ENCODE peak calls at places on chromosomes 12 and 14, in eight cellular contexts. One of them, this sample, is unnamed. For H3K4me1, the result is how much of the 10 kb centered on the place peaks cover.

GRCh38 chr12:113649256-113649830 is 177.7 kb upstream of the LHX5 start:
- DNase-seq in upper lobe of left lung: no peak
- DNase-seq in uterus: no peak
- DNase-seq in IMR-90: no peak
- DNase-seq in K562: peak
- DNase-seq in prostate gland: no peak
- DNase-seq in endothelial cell of umbilical vein: no peak
- DNase-seq in A549: no peak
- DNase-seq in this sample: no peak

GRCh38 chr12:118553856-118554504 is 177.6 kb downstream of the SUDS3 start:
- DNase-seq in upper lobe of left lung: no peak
- DNase-seq in uterus: no peak
- DNase-seq in IMR-90: no peak
- DNase-seq in K562: no peak
- DNase-seq in prostate gland: no peak
- DNase-seq in endothelial cell of umbilical vein: no peak
- DNase-seq in A549: no peak
- DNase-seq in this sample: no peak

GRCh38 chr14:68255697-68256178 is 436.2 kb downstream of the RAD51B start:
- DNase-seq in upper lobe of left lung: no peak
- DNase-seq in uterus: no peak
- DNase-seq in IMR-90: peak
- DNase-seq in K562: no peak
- DNase-seq in prostate gland: no peak
- DNase-seq in endothelial cell of umbilical vein: peak
- DNase-seq in A549: no peak
- DNase-seq in this sample: no peak

GRCh38 chr14:94536836-94537235 is 24.4 kb upstream of the SERPINA4 start:
- DNase-seq in upper lobe of left lung: no peak
- DNase-seq in uterus: no peak
- DNase-seq in IMR-90: no peak
- DNase-seq in K562: no peak
- DNase-seq in prostate gland: no peak
- DNase-seq in endothelial cell of umbilical vein: no peak
- DNase-seq in A549: no peak
- DNase-seq in this sample: peak

GRCh38 chr12:132374821-132375445 is 45.5 kb upstream of the GALNT9 start:
- DNase-seq in upper lobe of left lung: peak
- DNase-seq in uterus: no peak
- DNase-seq in IMR-90: no peak
- DNase-seq in K562: no peak
- DNase-seq in prostate gland: no peak
- DNase-seq in endothelial cell of umbilical vein: no peak
- DNase-seq in A549: no peak
- DNase-seq in this sample: no peak

GRCh38 chr14:36791402-36791801 is 129.7 kb downstream of the PAX9 start:
- DNase-seq in upper lobe of left lung: no peak
- DNase-seq in uterus: no peak
- DNase-seq in IMR-90: no peak
- DNase-seq in K562: no peak
- DNase-seq in prostate gland: no peak
- DNase-seq in endothelial cell of umbilical vein: no peak
- DNase-seq in A549: no peak
- DNase-seq in this sample: peak

GRCh38 chr14:84028205-84028604 is 1501.7 kb upstream of the FLRT2 start:
- DNase-seq in upper lobe of left lung: no peak
- DNase-seq in uterus: no peak
- DNase-seq in IMR-90: no peak
- DNase-seq in K562: no peak
- DNase-seq in prostate gland: no peak
- DNase-seq in endothelial cell of umbilical vein: no peak
- DNase-seq in A549: no peak
- DNase-seq in this sample: no peak

GRCh38 chr12:57101892-57102695 is 9.1 kb downstream of the STAT6 start:
- DNase-seq in upper lobe of left lung: no peak
- DNase-seq in uterus: no peak
- DNase-seq in IMR-90: peak
- DNase-seq in K562: peak
- DNase-seq in prostate gland: no peak
- DNase-seq in endothelial cell of umbilical vein: no peak
- DNase-seq in A549: peak
- DNase-seq in this sample: peak

GRCh38 chr12:65952737-65953209 is 128.5 kb downstream of the HMGA2 start:
- DNase-seq in upper lobe of left lung: no peak
- DNase-seq in uterus: no peak
- DNase-seq in IMR-90: peak
- DNase-seq in K562: no peak
- DNase-seq in prostate gland: no peak
- DNase-seq in endothelial cell of umbilical vein: peak
- DNase-seq in A549: peak
- DNase-seq in this sample: peak

GRCh38 chr12:44930972-44931600 is 55.0 kb upstream of the NELL2 start:
- DNase-seq in upper lobe of left lung: no peak
- DNase-seq in uterus: no peak
- DNase-seq in IMR-90: peak
- DNase-seq in K562: peak
- DNase-seq in prostate gland: no peak
- DNase-seq in endothelial cell of umbilical vein: peak
- DNase-seq in A549: peak
- DNase-seq in this sample: peak

GRCh38 chr12:109738878-109739665 is 25.4 kb downstream of the FAM222A start:
- DNase-seq in upper lobe of left lung: no peak
- DNase-seq in uterus: peak
- DNase-seq in IMR-90: peak
- DNase-seq in K562: no peak
- DNase-seq in prostate gland: no peak
- DNase-seq in endothelial cell of umbilical vein: no peak
- DNase-seq in A549: no peak
- DNase-seq in this sample: no peak

GRCh38 chr14:103260629-103261124 is 73.4 kb upstream of the EIF5 start:
- DNase-seq in upper lobe of left lung: no peak
- DNase-seq in uterus: peak
- DNase-seq in IMR-90: peak
- DNase-seq in K562: no peak
- DNase-seq in prostate gland: peak
- DNase-seq in endothelial cell of umbilical vein: peak
- DNase-seq in A549: peak
- DNase-seq in this sample: no peak

GRCh38 chr14:89458713-89459112 is 41.7 kb upstream of the FOXN3 start:
- DNase-seq in upper lobe of left lung: no peak
- DNase-seq in uterus: no peak
- DNase-seq in IMR-90: no peak
- DNase-seq in K562: no peak
- DNase-seq in prostate gland: no peak
- DNase-seq in endothelial cell of umbilical vein: no peak
- DNase-seq in A549: no peak
- DNase-seq in this sample: peak

DNA sequence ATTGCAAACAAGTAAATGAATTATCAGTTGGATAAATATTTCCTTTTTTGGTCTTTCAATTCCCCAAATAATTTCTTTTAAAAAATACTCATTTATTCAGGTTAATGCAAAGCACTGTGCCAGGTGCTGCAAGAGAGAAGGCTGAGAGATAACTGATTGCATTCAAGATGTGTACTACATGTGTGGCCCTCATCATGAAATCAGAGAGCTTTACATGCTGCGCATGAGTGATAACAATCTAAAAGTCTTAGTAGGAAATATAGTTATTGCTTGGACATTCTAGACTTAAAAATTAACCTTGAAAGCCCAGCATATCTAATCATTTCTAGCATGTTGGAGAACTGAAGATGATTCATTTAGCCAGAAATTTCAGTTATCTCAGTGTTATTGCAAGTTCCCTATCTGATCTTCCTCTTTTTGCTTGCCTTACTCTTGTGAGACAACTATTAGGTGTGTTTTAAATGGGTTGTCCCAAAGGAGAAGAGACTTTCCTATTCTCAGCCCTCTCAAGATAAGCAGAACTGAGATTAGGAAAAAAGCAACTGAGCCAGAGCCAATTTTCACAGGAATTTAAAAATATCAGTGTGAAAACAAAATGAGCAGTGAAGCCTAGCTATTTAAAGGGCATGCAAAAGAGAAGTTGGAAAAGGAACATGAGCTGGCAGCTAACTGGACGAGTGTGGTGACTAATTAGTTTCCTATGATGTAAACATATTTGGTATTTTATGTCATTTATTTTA is 60.9 kb downstream of the PLEKHA5 start:
- DNase-seq in upper lobe of left lung: no peak
- DNase-seq in uterus: no peak
- DNase-seq in IMR-90: peak
- DNase-seq in K562: no peak
- DNase-seq in prostate gland: no peak
- DNase-seq in endothelial cell of umbilical vein: peak
- DNase-seq in A549: no peak
- DNase-seq in this sample: no peak
- H3K4me1 ChIP-seq in upper lobe of left lung: under half
- H3K4me1 ChIP-seq in uterus: under half
- H3K4me1 ChIP-seq in IMR-90: under half
- H3K4me1 ChIP-seq in K562: under half
- H3K4me1 ChIP-seq in prostate gland: under half
- H3K4me1 ChIP-seq in endothelial cell of umbilical vein: under half
- H3K4me1 ChIP-seq in A549: under half
- H3K4me1 ChIP-seq in this sample: under half

GRCh38 chr12:123633379-123634141 is at the start of the genes EIF2B1 and GTF2H3:
- DNase-seq in upper lobe of left lung: peak
- DNase-seq in uterus: peak
- DNase-seq in IMR-90: peak
- DNase-seq in K562: peak
- DNase-seq in prostate gland: peak
- DNase-seq in endothelial cell of umbilical vein: peak
- DNase-seq in A549: peak
- DNase-seq in this sample: peak
- TF ChIP-seq POLR2A in upper lobe of left lung: peak
- TF ChIP-seq POLR2A in uterus: peak
- TF ChIP-seq POLR2A in IMR-90: peak
- TF ChIP-seq POLR2A in K562: peak
- TF ChIP-seq POLR2A in prostate gland: peak
- TF ChIP-seq POLR2A in endothelial cell of umbilical vein: peak
- TF ChIP-seq POLR2A in A549: peak
- TF ChIP-seq POLR2A in this sample: peak

GRCh38 chr12:96040305-96041133 is 5.1 kb upstream of the LTA4H start:
- DNase-seq in upper lobe of left lung: no peak
- DNase-seq in uterus: no peak
- DNase-seq in IMR-90: no peak
- DNase-seq in K562: no peak
- DNase-seq in prostate gland: no peak
- DNase-seq in endothelial cell of umbilical vein: no peak
- DNase-seq in A549: no peak
- DNase-seq in this sample: no peak

GRCh38 chr12:96035283-96036236 is at the start of gene LTA4H:
- DNase-seq in upper lobe of left lung: peak
- DNase-seq in uterus: peak
- DNase-seq in IMR-90: peak
- DNase-seq in K562: peak
- DNase-seq in prostate gland: peak
- DNase-seq in endothelial cell of umbilical vein: peak
- DNase-seq in A549: peak
- DNase-seq in this sample: peak

GRCh38 chr12:96036765-96037455 is 1.5 kb upstream of the LTA4H start:
- DNase-seq in upper lobe of left lung: no peak
- DNase-seq in uterus: no peak
- DNase-seq in IMR-90: peak
- DNase-seq in K562: no peak
- DNase-seq in prostate gland: no peak
- DNase-seq in endothelial cell of umbilical vein: no peak
- DNase-seq in A549: no peak
- DNase-seq in this sample: no peak

GRCh38 chr12:96033549-96034389 is 1.6 kb downstream of the LTA4H start:
- DNase-seq in upper lobe of left lung: no peak
- DNase-seq in uterus: no peak
- DNase-seq in IMR-90: no peak
- DNase-seq in K562: no peak
- DNase-seq in prostate gland: no peak
- DNase-seq in endothelial cell of umbilical vein: peak
- DNase-seq in A549: no peak
- DNase-seq in this sample: no peak

GRCh38 chr12:96034631-96035282 is 630 bp downstream of the LTA4H start:
- DNase-seq in upper lobe of left lung: no peak
- DNase-seq in uterus: peak
- DNase-seq in IMR-90: peak
- DNase-seq in K562: peak
- DNase-seq in prostate gland: no peak
- DNase-seq in endothelial cell of umbilical vein: peak
- DNase-seq in A549: peak
- DNase-seq in this sample: peak
- H3K4me1 ChIP-seq in upper lobe of left lung: under half
- H3K4me1 ChIP-seq in uterus: under half
- H3K4me1 ChIP-seq in IMR-90: under half
- H3K4me1 ChIP-seq in K562: under half
- H3K4me1 ChIP-seq in prostate gland: under half
- H3K4me1 ChIP-seq in endothelial cell of umbilical vein: under half
- H3K4me1 ChIP-seq in A549: under half
- H3K4me1 ChIP-seq in this sample: under half

GRCh38 chr12:92466391-92467305 is 236.1 kb upstream of the PLEKHG7 start:
- DNase-seq in upper lobe of left lung: no peak
- DNase-seq in uterus: no peak
- DNase-seq in IMR-90: peak
- DNase-seq in K562: no peak
- DNase-seq in prostate gland: no peak
- DNase-seq in endothelial cell of umbilical vein: no peak
- DNase-seq in A549: no peak
- DNase-seq in this sample: no peak
- TF ChIP-seq POLR2A in upper lobe of left lung: no peak
- TF ChIP-seq POLR2A in uterus: no peak
- TF ChIP-seq POLR2A in IMR-90: no peak
- TF ChIP-seq POLR2A in K562: no peak
- TF ChIP-seq POLR2A in prostate gland: no peak
- TF ChIP-seq POLR2A in endothelial cell of umbilical vein: no peak
- TF ChIP-seq POLR2A in A549: no peak
- TF ChIP-seq POLR2A in this sample: no peak

GRCh38 chr12:93417967-93418480 is 23.7 kb downstream of the UBE2N start:
- DNase-seq in upper lobe of left lung: no peak
- DNase-seq in uterus: no peak
- DNase-seq in IMR-90: no peak
- DNase-seq in K562: no peak
- DNase-seq in prostate gland: no peak
- DNase-seq in endothelial cell of umbilical vein: no peak
- DNase-seq in A549: no peak
- DNase-seq in this sample: no peak
- H3K4me1 ChIP-seq in upper lobe of left lung: under half
- H3K4me1 ChIP-seq in uterus: under half
- H3K4me1 ChIP-seq in IMR-90: under half
- H3K4me1 ChIP-seq in K562: under half
- H3K4me1 ChIP-seq in prostate gland: under half
- H3K4me1 ChIP-seq in endothelial cell of umbilical vein: under half
- H3K4me1 ChIP-seq in A549: under half
- H3K4me1 ChIP-seq in this sample: half or more

This sample was measured in HepG2.